ENCODE peak calls at places on chromosome X, in five cellular contexts. N, H, Z, F and G are unnamed samples.
A peak's percentile ranks its signal among the peaks of the same experiment; 100 is the strongest.

GRCh38 chrX:12799118-12799517 is 7.9 kb downstream of the PRPS2 start:
- DNase-seq in N (no peak), H (no peak), Z (no peak), F (no peak), G (no peak)

GRCh38 chrX:45758738-45759397 is 558.2 kb upstream of the DIPK2B start:
- DNase-seq in N (no peak), H (no peak), Z (no peak), F (no peak), G (no peak)

GRCh38 chrX:100995469-100995868 is 26.0 kb downstream of the ARL13A start:
- DNase-seq in N (no peak), H (peak; percentile 41), Z (no peak), F (no peak), G (no peak)

GRCh38 chrX:74420194-74421035 is 878 bp upstream of the SLC16A2 start:
- DNase-seq in N (peak; percentile 80), H (no peak), Z (no peak), F (peak; percentile 49), G (no peak)

GRCh38 chrX:16491461-16491860 is 158.5 kb upstream of the S100G start:
- DNase-seq in N (no peak), H (no peak), Z (no peak), F (no peak), G (peak; percentile 3)

GRCh38 chrX:143571521-143571920 is 54.2 kb upstream of the SPANXN3 start:
- DNase-seq in N (no peak), H (no peak), Z (no peak), F (no peak), G (no peak)

GRCh38 chrX:9519546-9520210 is 54.8 kb downstream of the TBL1X start:
- DNase-seq in N (no peak), H (no peak), Z (no peak), F (no peak), G (no peak)

GRCh38 chrX:54074826-54075225 is 30.6 kb upstream of the PHF8 start:
- DNase-seq in N (no peak), H (no peak), Z (no peak), F (no peak), G (no peak)

GRCh38 chrX:122579036-122579435 is 605.0 kb upstream of the GRIA3 start:
- DNase-seq in N (no peak), H (no peak), Z (no peak), F (no peak), G (no peak)

GRCh38 chrX:125475482-125475881 is 155.8 kb downstream of the TEX13C start:
- DNase-seq in N (no peak), H (no peak), Z (no peak), F (no peak), G (no peak)
- TF ChIP-seq POLR2AphosphoS5 in N (no peak), H (no peak), Z (no peak), F (no peak), G (no peak)

DNA sequence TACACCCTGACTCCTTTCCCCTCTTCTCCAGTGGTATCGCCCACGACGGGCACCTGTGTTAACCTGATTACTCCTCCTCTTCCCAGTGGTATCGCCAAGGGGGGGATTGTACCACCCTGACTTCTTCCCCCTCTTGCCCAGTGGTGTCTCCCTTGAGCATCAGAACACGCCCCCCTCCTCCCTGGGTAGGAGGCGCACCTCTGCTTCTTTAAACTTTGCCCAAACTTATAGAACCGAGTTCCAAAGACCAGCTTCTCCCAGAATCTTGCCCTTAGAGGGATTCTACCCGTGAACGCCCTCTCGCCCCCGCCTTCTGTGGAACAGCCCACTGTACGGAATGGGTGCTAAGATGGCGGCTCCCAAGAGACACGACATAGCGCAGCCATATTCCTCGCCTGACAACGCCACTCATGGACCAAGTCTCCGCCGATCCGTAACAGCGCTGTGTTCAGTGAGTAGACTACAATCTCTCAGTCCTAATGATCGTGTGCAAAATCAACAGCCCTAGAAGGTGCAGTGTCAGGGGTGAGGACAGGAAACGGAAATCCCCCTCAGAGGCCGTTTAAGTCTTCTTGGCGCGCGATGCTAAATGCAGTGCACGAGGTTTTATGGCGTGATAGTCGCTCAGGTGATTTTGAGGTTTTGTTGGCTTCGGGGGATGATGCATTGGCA is 4.2 kb upstream of the ZNF157 start:
- DNase-seq in N (peak; percentile 75), H (no peak), Z (peak; percentile 17), F (peak; percentile 40), G (no peak)
- H3K27ac ChIP-seq in N (no peak overlapping the region), H (no peak overlapping the region), Z (peak overlapping the region; percentile 49), F (peak overlapping the region; percentile 63), G (no peak overlapping the region)

GRCh38 chrX:30637874-30638793 is 15.1 kb upstream of the GK start:
- DNase-seq in N (no peak), H (no peak), Z (no peak), F (no peak), G (no peak)

GRCh38 chrX:30642642-30643041 is 10.6 kb upstream of the GK start:
- DNase-seq in N (no peak), H (no peak), Z (no peak), F (no peak), G (no peak)

DNA sequence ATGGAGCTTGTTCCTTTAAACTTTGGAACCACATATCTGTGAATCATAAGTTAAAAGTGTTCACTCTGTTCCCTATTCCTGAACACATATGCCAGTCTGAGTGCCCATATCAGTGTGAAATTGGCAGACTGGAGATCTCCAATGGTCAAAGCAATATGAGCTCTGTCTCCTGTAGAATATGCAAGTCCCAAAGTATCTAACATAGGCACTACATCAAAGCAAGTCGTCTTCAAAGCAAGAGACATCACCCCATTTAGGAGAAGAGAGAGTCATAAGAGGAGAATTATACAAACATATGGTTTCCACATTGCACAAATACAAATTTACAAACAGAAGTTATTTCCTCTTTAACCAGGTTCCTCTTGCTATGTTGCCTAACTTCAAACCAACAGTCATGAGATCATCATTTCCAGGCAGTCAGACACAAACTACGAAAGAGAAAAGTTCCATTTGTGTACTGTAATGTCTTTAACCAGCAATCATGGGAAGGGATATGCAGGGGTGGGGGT is 9.9 kb upstream of the GK start:
- DNase-seq in N (no peak), H (no peak), Z (no peak), F (no peak), G (no peak)
- TF ChIP-seq POLR2AphosphoS5 in N (no peak), H (no peak), Z (no peak), F (no peak), G (no peak)

DNA sequence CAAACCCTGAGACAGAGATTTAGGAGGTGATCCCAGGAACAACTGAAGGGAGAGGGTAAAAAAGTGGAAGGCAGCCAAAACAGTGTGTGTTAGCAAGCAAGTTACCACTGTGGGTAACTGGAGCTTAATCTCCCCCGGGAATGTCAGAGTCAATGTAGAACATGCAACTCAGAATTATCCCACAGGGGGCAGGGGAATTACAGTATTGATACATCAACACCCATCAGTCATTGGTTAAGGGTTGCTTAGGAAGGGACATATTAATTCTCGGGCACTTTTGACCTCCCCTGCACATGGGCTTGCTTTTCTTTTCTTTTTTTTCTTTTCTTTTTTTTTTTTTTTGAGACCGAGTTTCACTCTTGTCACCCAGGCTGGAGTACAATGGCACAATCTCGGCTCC is 29.3 kb downstream of the CXorf58 start:
- DNase-seq in N (no peak), H (no peak), Z (no peak), F (no peak), G (no peak)
- H3K27ac ChIP-seq in N (no peak overlapping the region), H (no peak overlapping the region), Z (no peak overlapping the region), F (no peak overlapping the region), G (no peak overlapping the region)

GRCh38 chrX:119398974-119399771 is at the start of gene SLC25A43:
- DNase-seq in N (no peak), H (no peak), Z (no peak), F (no peak), G (no peak)
- TF ChIP-seq POLR2AphosphoS5 in N (no peak), H (peak; percentile 56), Z (peak; percentile 59), F (no peak), G (no peak)

GRCh38 chrX:71542411-71542810 is 9.5 kb downstream of the OGT start:
- DNase-seq in N (no peak), H (no peak), Z (no peak), F (no peak), G (no peak)

GRCh38 chrX:71545364-71545763 is 12.5 kb downstream of the OGT start:
- DNase-seq in N (no peak), H (no peak), Z (no peak), F (no peak), G (no peak)

GRCh38 chrX:71542825-71543224 is 9.9 kb downstream of the OGT start:
- DNase-seq in N (no peak), H (no peak), Z (no peak), F (no peak), G (no peak)

GRCh38 chrX:71541546-71542022 is 8.7 kb downstream of the OGT start:
- DNase-seq in N (no peak), H (no peak), Z (no peak), F (no peak), G (no peak)

GRCh38 chrX:71543316-71543715 is 10.4 kb downstream of the OGT start:
- DNase-seq in N (no peak), H (no peak), Z (no peak), F (no peak), G (no peak)
- H3K27ac ChIP-seq in N (peak overlapping the region; percentile 38), H (no peak overlapping the region), Z (no peak overlapping the region), F (peak overlapping the region; percentile 44), G (no peak overlapping the region)

GRCh38 chrX:115563633-115564182 is 2.7 kb downstream of the PLS3 start:
- DNase-seq in N (no peak), H (no peak), Z (no peak), F (no peak), G (no peak)

GRCh38 chrX:115564243-115564642 is 3.3 kb downstream of the PLS3 start:
- DNase-seq in N (no peak), H (no peak), Z (no peak), F (no peak), G (no peak)

GRCh38 chrX:115561605-115562491 is 874 bp downstream of the PLS3 start:
- DNase-seq in N (peak; percentile 74), H (no peak), Z (no peak), F (peak; percentile 39), G (no peak)

GRCh38 chrX:115560978-115561604 is at the start of gene PLS3:
- DNase-seq in N (peak; percentile 80), H (peak; percentile 77), Z (no peak), F (peak; percentile 73), G (no peak)

DNA sequence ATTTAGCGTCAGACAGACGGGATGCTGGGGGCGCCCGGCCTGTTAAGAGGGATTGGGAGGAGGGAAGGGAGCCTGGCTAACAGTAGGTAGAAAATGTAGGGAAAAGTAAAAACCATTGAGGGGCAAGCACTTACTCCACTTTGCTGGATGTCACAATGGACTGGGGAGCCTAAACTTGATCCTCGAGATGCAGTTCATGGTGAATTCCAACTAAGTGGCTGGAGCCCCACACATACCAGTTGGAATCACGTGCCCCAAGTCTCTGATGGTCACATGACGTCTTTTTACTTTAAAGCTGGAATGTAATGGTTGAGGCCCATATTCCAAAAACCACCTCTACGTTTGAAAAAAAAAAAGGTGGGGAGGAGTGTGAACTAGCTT is 1.5 kb downstream of the PLS3 start:
- DNase-seq in N (no peak), H (no peak), Z (no peak), F (no peak), G (no peak)
- TF ChIP-seq POLR2AphosphoS5 in N (no peak), H (no peak), Z (no peak), F (no peak), G (no peak)